ENCODE peak calls at places on chromosome 5, in eight cellular contexts. One of them, this sample, is unnamed.

GRCh38 chr5:94031631-94032030 is 290.2 kb upstream of the POU5F2 start:
- DNase-seq in progenitor cell of endocrine pancreas: no peak
- DNase-seq in MM.1S: no peak
- DNase-seq in T-helper 2 cell: no peak
- DNase-seq in EH: peak; percentile 65
- DNase-seq in fibroblast of lung: peak; percentile 31
- DNase-seq in cardiac septum: no peak
- DNase-seq in stimulated activated CD8-positive, alpha-beta memory T cell treated with anti-CD3 and anti-CD28 coated beads, Interleukin-4, amount 100 ng/mL, for 1 hour: no peak
- DNase-seq in this sample: no peak

GRCh38 chr5:57683036-57683600 is 200.5 kb upstream of the ACTBL2 start:
- DNase-seq in T-helper 2 cell: no peak
- DNase-seq in stimulated activated CD8-positive, alpha-beta memory T cell treated with anti-CD3 and anti-CD28 coated beads, Interleukin-4, amount 100 ng/mL, for 1 hour: no peak
- DNase-seq in progenitor cell of endocrine pancreas: no peak
- DNase-seq in EH: no peak
- DNase-seq in fibroblast of lung: peak; percentile 21
- DNase-seq in cardiac septum: no peak
- DNase-seq in MM.1S: no peak
- DNase-seq in this sample: no peak

GRCh38 chr5:115586525-115587146 is 15.6 kb downstream of the TICAM2 start:
- DNase-seq in T-helper 2 cell: peak; percentile 28
- DNase-seq in progenitor cell of endocrine pancreas: no peak
- DNase-seq in stimulated activated CD8-positive, alpha-beta memory T cell treated with anti-CD3 and anti-CD28 coated beads, Interleukin-4, amount 100 ng/mL, for 1 hour: no peak
- DNase-seq in cardiac septum: no peak
- DNase-seq in fibroblast of lung: peak; percentile 29
- DNase-seq in MM.1S: peak; percentile 39
- DNase-seq in EH: peak; percentile 54
- DNase-seq in this sample: no peak

GRCh38 chr5:5025774-5026406 is 114.2 kb upstream of the ADAMTS16 start:
- DNase-seq in T-helper 2 cell: peak; percentile 41
- DNase-seq in EH: peak; percentile 21
- DNase-seq in stimulated activated CD8-positive, alpha-beta memory T cell treated with anti-CD3 and anti-CD28 coated beads, Interleukin-4, amount 100 ng/mL, for 1 hour: no peak
- DNase-seq in MM.1S: peak; percentile 69
- DNase-seq in cardiac septum: no peak
- DNase-seq in fibroblast of lung: no peak
- DNase-seq in progenitor cell of endocrine pancreas: no peak
- DNase-seq in this sample: no peak

GRCh38 chr5:28301676-28302075 is 1263.3 kb upstream of the CDH9 start:
- DNase-seq in stimulated activated CD8-positive, alpha-beta memory T cell treated with anti-CD3 and anti-CD28 coated beads, Interleukin-4, amount 100 ng/mL, for 1 hour: no peak
- DNase-seq in fibroblast of lung: peak; percentile 77
- DNase-seq in cardiac septum: no peak
- DNase-seq in progenitor cell of endocrine pancreas: no peak
- DNase-seq in EH: peak; percentile 3
- DNase-seq in MM.1S: no peak
- DNase-seq in T-helper 2 cell: no peak
- DNase-seq in this sample: peak; percentile 88

GRCh38 chr5:139760066-139761056 is 35.2 kb upstream of the PSD2 start:
- DNase-seq in stimulated activated CD8-positive, alpha-beta memory T cell treated with anti-CD3 and anti-CD28 coated beads, Interleukin-4, amount 100 ng/mL, for 1 hour: no peak
- DNase-seq in T-helper 2 cell: no peak
- DNase-seq in MM.1S: no peak
- DNase-seq in EH: peak; percentile 58
- DNase-seq in progenitor cell of endocrine pancreas: no peak
- DNase-seq in cardiac septum: no peak
- DNase-seq in fibroblast of lung: peak; percentile 63
- DNase-seq in this sample: peak; percentile 80

GRCh38 chr5:143062379-143062778 is 292.2 kb downstream of the ARHGAP26 start:
- DNase-seq in T-helper 2 cell: no peak
- DNase-seq in cardiac septum: no peak
- DNase-seq in fibroblast of lung: no peak
- DNase-seq in MM.1S: no peak
- DNase-seq in progenitor cell of endocrine pancreas: no peak
- DNase-seq in stimulated activated CD8-positive, alpha-beta memory T cell treated with anti-CD3 and anti-CD28 coated beads, Interleukin-4, amount 100 ng/mL, for 1 hour: no peak
- DNase-seq in EH: no peak
- DNase-seq in this sample: no peak

GRCh38 chr5:90477073-90477472 is 2.4 kb downstream of the POLR3G start:
- DNase-seq in stimulated activated CD8-positive, alpha-beta memory T cell treated with anti-CD3 and anti-CD28 coated beads, Interleukin-4, amount 100 ng/mL, for 1 hour: no peak
- DNase-seq in MM.1S: no peak
- DNase-seq in fibroblast of lung: no peak
- DNase-seq in T-helper 2 cell: peak; percentile 4
- DNase-seq in progenitor cell of endocrine pancreas: no peak
- DNase-seq in cardiac septum: no peak
- DNase-seq in EH: peak; percentile 46
- DNase-seq in this sample: peak; percentile 24

GRCh38 chr5:67032921-67033664 is 163.5 kb downstream of the CD180 start:
- DNase-seq in MM.1S: no peak
- DNase-seq in EH: peak; percentile 56
- DNase-seq in cardiac septum: no peak
- DNase-seq in stimulated activated CD8-positive, alpha-beta memory T cell treated with anti-CD3 and anti-CD28 coated beads, Interleukin-4, amount 100 ng/mL, for 1 hour: no peak
- DNase-seq in fibroblast of lung: peak; percentile 65
- DNase-seq in progenitor cell of endocrine pancreas: no peak
- DNase-seq in T-helper 2 cell: no peak
- DNase-seq in this sample: no peak

GRCh38 chr5:106154280-106154716 is 1516.4 kb downstream of the EFNA5 start:
- DNase-seq in progenitor cell of endocrine pancreas: peak; percentile 12
- DNase-seq in EH: no peak
- DNase-seq in T-helper 2 cell: no peak
- DNase-seq in MM.1S: no peak
- DNase-seq in cardiac septum: no peak
- DNase-seq in fibroblast of lung: no peak
- DNase-seq in stimulated activated CD8-positive, alpha-beta memory T cell treated with anti-CD3 and anti-CD28 coated beads, Interleukin-4, amount 100 ng/mL, for 1 hour: no peak
- DNase-seq in this sample: no peak

GRCh38 chr5:150120062-150120441 is 33.7 kb upstream of the CSF1R start:
- DNase-seq in cardiac septum: peak; percentile 65
- DNase-seq in MM.1S: no peak
- DNase-seq in fibroblast of lung: no peak
- DNase-seq in T-helper 2 cell: no peak
- DNase-seq in EH: no peak
- DNase-seq in stimulated activated CD8-positive, alpha-beta memory T cell treated with anti-CD3 and anti-CD28 coated beads, Interleukin-4, amount 100 ng/mL, for 1 hour: no peak
- DNase-seq in progenitor cell of endocrine pancreas: no peak
- DNase-seq in this sample: no peak

GRCh38 chr5:139593716-139594319 is 32.7 kb downstream of the UBE2D2 start:
- DNase-seq in MM.1S: no peak
- DNase-seq in progenitor cell of endocrine pancreas: no peak
- DNase-seq in EH: peak; percentile 68
- DNase-seq in cardiac septum: no peak
- DNase-seq in T-helper 2 cell: no peak
- DNase-seq in fibroblast of lung: peak; percentile 79
- DNase-seq in stimulated activated CD8-positive, alpha-beta memory T cell treated with anti-CD3 and anti-CD28 coated beads, Interleukin-4, amount 100 ng/mL, for 1 hour: no peak
- DNase-seq in this sample: peak; percentile 39

GRCh38 chr5:52895572-52896296 is 93.4 kb upstream of the ITGA2 start:
- DNase-seq in T-helper 2 cell: peak; percentile 6
- DNase-seq in MM.1S: no peak
- DNase-seq in progenitor cell of endocrine pancreas: no peak
- DNase-seq in cardiac septum: no peak
- DNase-seq in stimulated activated CD8-positive, alpha-beta memory T cell treated with anti-CD3 and anti-CD28 coated beads, Interleukin-4, amount 100 ng/mL, for 1 hour: no peak
- DNase-seq in EH: no peak
- DNase-seq in fibroblast of lung: no peak
- DNase-seq in this sample: no peak

GRCh38 chr5:174777116-174777515 is 52.7 kb downstream of the MSX2 start:
- DNase-seq in fibroblast of lung: no peak
- DNase-seq in MM.1S: no peak
- DNase-seq in T-helper 2 cell: no peak
- DNase-seq in stimulated activated CD8-positive, alpha-beta memory T cell treated with anti-CD3 and anti-CD28 coated beads, Interleukin-4, amount 100 ng/mL, for 1 hour: no peak
- DNase-seq in cardiac septum: no peak
- DNase-seq in EH: no peak
- DNase-seq in progenitor cell of endocrine pancreas: no peak
- DNase-seq in this sample: no peak

GRCh38 chr5:45521067-45521466 is 175.1 kb downstream of the HCN1 start:
- DNase-seq in stimulated activated CD8-positive, alpha-beta memory T cell treated with anti-CD3 and anti-CD28 coated beads, Interleukin-4, amount 100 ng/mL, for 1 hour: no peak
- DNase-seq in cardiac septum: no peak
- DNase-seq in T-helper 2 cell: no peak
- DNase-seq in progenitor cell of endocrine pancreas: peak; percentile 28
- DNase-seq in MM.1S: peak; percentile 62
- DNase-seq in fibroblast of lung: no peak
- DNase-seq in EH: no peak
- DNase-seq in this sample: peak; percentile 58

This sample was measured in astrocyte of the hippocampus.